ENCODE peak calls at places on chromosomes 6 and 20, in seven cellular contexts. X is CD8-positive, alpha-beta T cell; B is dorsolateral prefrontal cortex; G is heart right ventricle; C is uterus; W is body of pancreas; R is Panc1. U is an unnamed sample. For H3K27me3, the result is how much of the 10 kb centered on the place peaks cover.

GRCh38 chr6:131948692-131949614 is 2.2 kb downstream of the CCN2 start:
- DNase-seq in X (no peak), B (no peak), G (no peak), C (peak), W (peak), R (peak), U (peak)

GRCh38 chr6:38730136-38730862 is 15.2 kb downstream of the DNAH8 start:
- DNase-seq in X (no peak), B (no peak), G (no peak), C (no peak), W (no peak), R (no peak), U (no peak)

GRCh38 chr6:155001482-155001881 is 6.4 kb downstream of the TIAM2 start:
- DNase-seq in X (no peak), B (no peak), G (no peak), C (no peak), W (no peak), R (no peak), U (no peak)

GRCh38 chr20:2984956-2985661 is 58.3 kb upstream of the GNRH2 start:
- DNase-seq in X (no peak), B (no peak), G (no peak), C (no peak), W (no peak), R (no peak), U (peak)

GRCh38 chr6:151379933-151380847 is 11.2 kb downstream of the ZBTB2 start:
- DNase-seq in X (no peak), B (no peak), G (no peak), C (no peak), W (no peak), R (no peak), U (no peak)

GRCh38 chr20:9015984-9016324 is 52.9 kb upstream of the PLCB4 start:
- DNase-seq in X (no peak), B (no peak), G (no peak), C (no peak), W (no peak), R (no peak), U (peak)

GRCh38 chr20:38217791-38218565 is 42.6 kb downstream of the KIAA1755 start:
- DNase-seq in X (no peak), B (peak), G (peak), C (peak), W (peak), R (no peak), U (peak)

GRCh38 chr20:3209946-3210317 is 634 bp downstream of the ITPA start:
- DNase-seq in X (no peak), B (no peak), G (no peak), C (no peak), W (no peak), R (no peak), U (no peak)

GRCh38 chr6:145731432-145731831 is 3.9 kb downstream of the EPM2A start:
- DNase-seq in X (no peak), B (no peak), G (no peak), C (no peak), W (no peak), R (no peak), U (no peak)

GRCh38 chr20:32019563-32020463 is 9.6 kb downstream of the CCM2L start:
- DNase-seq in X (no peak), B (no peak), G (no peak), C (no peak), W (no peak), R (no peak), U (no peak)

GRCh38 chr20:60512436-60512835 is 554.2 kb downstream of the CDH26 start:
- DNase-seq in X (no peak), B (peak), G (no peak), C (no peak), W (no peak), R (no peak), U (no peak)

GRCh38 chr20:58982406-58983114 is 1.5 kb downstream of the NELFCD start:
- DNase-seq in X (peak), B (no peak), G (no peak), C (no peak), W (no peak), R (no peak), U (no peak)

GRCh38 chr6:2718334-2719052 is 32.2 kb downstream of the MYLK4 start:
- DNase-seq in X (no peak), B (no peak), G (no peak), C (no peak), W (no peak), R (no peak), U (no peak)

GRCh38 chr20:36548006-36548315 is 6.6 kb downstream of the MYL9 start:
- DNase-seq in X (no peak), B (no peak), G (no peak), C (no peak), W (no peak), R (no peak), U (no peak)

GRCh38 chr6:99495466-99495865 is 19.8 kb downstream of the USP45 start:
- DNase-seq in X (no peak), B (no peak), G (no peak), C (no peak), W (no peak), R (no peak), U (no peak)

GRCh38 chr6:16391451-16391912 is 153.1 kb downstream of the GMPR start:
- DNase-seq in X (no peak), B (no peak), G (no peak), C (no peak), W (no peak), R (no peak), U (no peak)

GRCh38 chr6:136783495-136784270 is 8.6 kb downstream of the MAP3K5 start:
- DNase-seq in X (no peak), B (no peak), G (peak), C (no peak), W (no peak), R (no peak), U (no peak)

GRCh38 chr6:169852504-169853195 is 101.2 kb downstream of the ERMARD start:
- DNase-seq in X (peak), B (no peak), G (no peak), C (no peak), W (no peak), R (no peak), U (no peak)

GRCh38 chr20:51654060-51654459 is 111.5 kb upstream of the NFATC2 start:
- DNase-seq in X (no peak), B (no peak), G (no peak), C (no peak), W (no peak), R (no peak), U (no peak)

GRCh38 chr20:1826046-1826445 is 69.2 kb upstream of the SIRPA start:
- DNase-seq in X (no peak), B (no peak), G (no peak), C (no peak), W (no peak), R (no peak), U (no peak)

GRCh38 chr20:44526129-44526528 is 4.3 kb upstream of the SERINC3 start:
- DNase-seq in X (no peak), B (no peak), G (no peak), C (no peak), W (no peak), R (no peak), U (no peak)

GRCh38 chr6:53295176-53295575 is 53.6 kb downstream of the ELOVL5 start:
- DNase-seq in X (no peak), B (no peak), G (no peak), C (no peak), W (no peak), R (no peak), U (no peak)

GRCh38 chr6:131937703-131938631 is 13.2 kb downstream of the CCN2 start:
- DNase-seq in X (no peak), B (no peak), G (no peak), C (peak), W (no peak), R (no peak), U (peak)

GRCh38 chr20:50932881-50933280 is 1.6 kb upstream of the ADNP start:
- DNase-seq in X (no peak), B (no peak), G (no peak), C (no peak), W (no peak), R (no peak), U (no peak)

GRCh38 chr6:28413681-28414080 is 14.1 kb upstream of the ZSCAN12 start:
- DNase-seq in X (no peak), B (no peak), G (no peak), C (no peak), W (no peak), R (no peak), U (no peak)

GRCh38 chr20:5078399-5078958 is 41.3 kb downstream of the PCNA start:
- DNase-seq in X (peak), B (no peak), G (peak), C (no peak), W (no peak), R (no peak), U (no peak)

GRCh38 chr6:22614541-22614940 is 45.2 kb downstream of the HDGFL1 start:
- DNase-seq in X (no peak), B (no peak), G (no peak), C (no peak), W (no peak), R (no peak), U (no peak)

GRCh38 chr6:11543919-11544518 is 6.5 kb downstream of the TMEM170B start:
- DNase-seq in X (no peak), B (no peak), G (no peak), C (no peak), W (no peak), R (no peak), U (no peak)

GRCh38 chr6:155259202-155259601 is 4.6 kb upstream of the CLDN20 start:
- DNase-seq in X (no peak), B (no peak), G (no peak), C (no peak), W (no peak), R (no peak), U (no peak)

GRCh38 chr6:34056301-34056700 is 89.6 kb downstream of the GRM4 start:
- DNase-seq in X (no peak), B (no peak), G (peak), C (peak), W (peak), R (no peak), U (peak)

GRCh38 chr6:105282801-105283585 is 103.2 kb upstream of the POPDC3 start:
- DNase-seq in X (no peak), B (no peak), G (no peak), C (no peak), W (no peak), R (no peak), U (no peak)
- TF ChIP-seq CTCF in X (no peak), B (no peak), G (no peak), C (no peak), W (no peak), R (no peak), U (no peak)

DNA sequence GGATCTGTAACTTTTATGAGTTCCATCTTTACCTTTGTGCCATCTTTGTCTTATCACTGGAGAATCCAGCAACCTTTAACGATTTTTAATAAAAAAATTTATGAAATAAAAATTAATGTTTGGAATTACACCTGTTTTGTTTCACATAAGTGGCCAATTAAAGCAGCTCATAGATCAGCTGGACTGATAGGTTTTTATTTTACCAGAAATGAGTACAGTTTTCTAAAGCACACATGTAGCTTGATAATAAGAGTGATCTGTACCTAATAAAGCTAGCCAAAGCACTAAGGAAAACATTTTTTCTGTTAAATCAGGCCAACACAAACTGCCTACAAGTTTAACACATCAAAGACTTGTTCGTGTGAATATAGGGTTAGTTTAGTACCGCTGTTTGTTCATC is 500.1 kb downstream of the CDKAL1 start:
- DNase-seq in X (no peak), B (no peak), G (no peak), C (no peak), W (no peak), R (no peak), U (no peak)
- H3K4me3 ChIP-seq in X (no peak), B (no peak), G (no peak), C (no peak), W (no peak), R (no peak), U (no peak)

GRCh38 chr20:63406011-63406410 is 44.9 kb upstream of the CHRNA4 start:
- DNase-seq in X (no peak), B (no peak), G (no peak), C (no peak), W (no peak), R (no peak), U (no peak)

GRCh38 chr20:63408684-63409046 is 47.5 kb upstream of the CHRNA4 start:
- DNase-seq in X (no peak), B (no peak), G (no peak), C (no peak), W (no peak), R (no peak), U (no peak)

GRCh38 chr20:63405102-63405730 is 44.1 kb upstream of the CHRNA4 start:
- DNase-seq in X (no peak), B (no peak), G (no peak), C (no peak), W (no peak), R (no peak), U (no peak)

GRCh38 chr20:63407928-63408683 is 47.0 kb upstream of the CHRNA4 start:
- DNase-seq in X (no peak), B (no peak), G (no peak), C (no peak), W (no peak), R (no peak), U (no peak)

DNA sequence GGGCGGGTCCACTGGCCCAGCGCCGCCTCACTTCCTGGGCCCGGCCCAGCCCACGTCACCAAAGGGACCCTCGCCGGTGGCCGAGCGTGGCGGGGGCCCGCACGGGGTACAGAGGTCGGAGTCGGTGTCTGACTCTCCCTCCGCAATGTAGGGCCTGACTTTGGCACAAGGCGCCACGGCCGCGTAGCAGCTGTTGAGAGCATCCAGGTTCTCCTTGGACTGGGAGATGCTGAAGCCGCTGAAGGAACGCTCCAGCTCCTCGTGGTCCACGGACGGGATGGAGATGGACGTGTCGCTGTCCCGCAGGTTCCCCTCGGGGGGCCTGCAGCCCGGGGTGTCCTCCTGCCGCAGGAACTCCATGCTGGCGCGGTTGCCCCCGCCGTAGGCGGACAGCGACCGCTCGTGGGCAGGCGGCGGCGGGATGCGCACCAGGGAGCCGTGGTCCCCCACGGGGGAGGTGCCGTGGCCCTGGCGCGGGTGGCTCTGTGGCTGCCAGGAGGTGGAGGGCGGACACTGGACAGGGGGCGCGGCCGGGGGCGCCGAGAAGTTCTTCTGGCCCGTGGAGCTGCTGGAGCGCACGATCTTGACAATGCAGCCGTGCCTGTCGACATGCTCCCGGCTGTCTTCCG is 45.6 kb upstream of the CHRNA4 start:
- DNase-seq in X (no peak), B (no peak), G (no peak), C (no peak), W (no peak), R (no peak), U (no peak)
- H3K27me3 ChIP-seq in X (under half), B (under half), G (under half), C (under half), W (under half), R (under half), U (under half)

DNA sequence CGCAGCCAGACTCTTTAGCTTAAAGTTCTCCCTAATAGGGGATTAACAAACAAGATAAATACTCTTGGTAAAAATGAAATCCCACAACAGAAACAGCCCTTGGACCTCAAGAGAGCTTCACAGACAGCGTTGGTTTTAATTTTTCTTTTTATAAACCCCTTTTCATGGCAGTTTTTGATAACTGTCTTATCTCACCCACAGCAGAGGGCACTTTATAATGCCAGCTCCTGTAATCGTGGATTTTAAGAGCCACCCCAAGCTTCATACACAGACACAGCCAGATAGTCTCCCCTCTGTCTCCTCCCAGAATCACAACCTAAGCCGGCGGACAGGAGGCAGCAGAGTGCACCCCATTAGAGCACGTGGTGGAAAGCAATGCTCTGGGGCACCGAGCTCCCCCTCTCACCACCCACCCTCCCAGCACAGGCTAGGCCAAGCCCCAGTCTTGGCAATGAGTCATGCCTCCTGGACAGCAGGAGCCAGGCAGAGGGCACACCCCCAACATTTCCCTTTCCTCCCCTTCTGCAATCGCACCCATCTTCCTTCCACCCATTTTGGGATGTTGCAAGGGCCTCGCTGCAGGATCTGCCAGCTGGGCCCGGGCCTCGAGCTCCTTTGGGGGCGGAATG is 2.5 kb downstream of the JAG1 start:
- DNase-seq in X (peak), B (peak), G (peak), C (peak), W (peak), R (peak), U (peak)
- TF ChIP-seq CTCF in X (no peak), B (peak), G (peak), C (peak), W (peak), R (peak), U (peak)